ENCODE peak calls at places on chromosomes 4 and X, in five cellular contexts. Z is H9, P is neuronal stem cell, C is H1, Y is trophoblast cell. N is an unnamed sample. For H3K4me1, the result is how much of the 10 kb centered on the place peaks cover.

GRCh38 chr4:1991087-1991486 is 17.7 kb downstream of the NELFA start:
- DNase-seq in Z (no peak), P (no peak), C (no peak), Y (no peak), N (no peak)

GRCh38 chr4:184573701-184574100 is 75.5 kb downstream of the CASP3 start:
- DNase-seq in Z (no peak), P (no peak), C (no peak), Y (no peak), N (no peak)

GRCh38 chr4:186606593-186606992 is 51.2 kb upstream of the MTNR1A start:
- DNase-seq in Z (no peak), P (no peak), C (no peak), Y (peak), N (peak)

GRCh38 chrX:120568047-120568446 is 7.3 kb upstream of the CUL4B start:
- DNase-seq in Z (no peak), P (no peak), C (no peak), Y (peak), N (no peak)

GRCh38 chrX:131388293-131388692 is 99.2 kb upstream of the IGSF1 start:
- DNase-seq in Z (no peak), P (no peak), C (no peak), Y (no peak), N (no peak)

GRCh38 chrX:133786382-133786781 is 199.0 kb downstream of the GPC3 start:
- DNase-seq in Z (no peak), P (no peak), C (no peak), Y (no peak), N (no peak)

GRCh38 chr4:1939664-1940509 is 68.7 kb downstream of the NSD2 start:
- DNase-seq in Z (no peak), P (no peak), C (no peak), Y (no peak), N (peak)

GRCh38 chr4:111639120-111639519 is 506.1 kb upstream of the FAM241A start:
- DNase-seq in Z (no peak), P (no peak), C (no peak), Y (no peak), N (peak)

GRCh38 chr4:6222761-6223292 is 22.5 kb upstream of the JAKMIP1 start:
- DNase-seq in Z (peak), P (peak), C (no peak), Y (no peak), N (peak)

GRCh38 chr4:27350161-27350560 is 489.5 kb downstream of the STIM2 start:
- DNase-seq in Z (no peak), P (no peak), C (no peak), Y (no peak), N (peak)

GRCh38 chr4:6719611-6720179 is 3.7 kb downstream of the BLOC1S4 start:
- DNase-seq in Z (no peak), P (no peak), C (no peak), Y (no peak), N (no peak)

GRCh38 chrX:120380699-120381098 is 18.8 kb downstream of the ATP1B4 start:
- DNase-seq in Z (peak), P (no peak), C (no peak), Y (no peak), N (peak)

GRCh38 chrX:106037835-106038473 is 573 bp downstream of the SERPINA7 start:
- DNase-seq in Z (no peak), P (no peak), C (no peak), Y (no peak), N (no peak)

GRCh38 chr4:11366859-11367258 is 61.8 kb downstream of the HS3ST1 start:
- DNase-seq in Z (no peak), P (no peak), C (no peak), Y (no peak), N (no peak)

GRCh38 chr4:622071-622995 is 3.0 kb upstream of the PDE6B start:
- DNase-seq in Z (no peak), P (no peak), C (no peak), Y (no peak), N (peak)

GRCh38 chr4:22692736-22693135 is at the start of gene GBA3:
- DNase-seq in Z (no peak), P (no peak), C (no peak), Y (no peak), N (no peak)

GRCh38 chrX:136658151-136658550 is 10.2 kb downstream of the CD40LG start:
- DNase-seq in Z (no peak), P (no peak), C (no peak), Y (no peak), N (no peak)

GRCh38 chrX:2502668-2503519 is 2.1 kb upstream of the DHRSX start:
- DNase-seq in Z (no peak), P (no peak), C (no peak), Y (peak), N (peak)

GRCh38 chrX:24203072-24203808 is 53.7 kb downstream of the ZFX start:
- DNase-seq in Z (no peak), P (no peak), C (no peak), Y (no peak), N (no peak)

GRCh38 chr4:30416547-30416946 is 303.6 kb upstream of the PCDH7 start:
- DNase-seq in Z (no peak), P (no peak), C (no peak), Y (no peak), N (no peak)

GRCh38 chr4:80202190-80202711 is 4.9 kb downstream of the PRDM8 start:
- DNase-seq in Z (peak), P (no peak), C (no peak), Y (peak), N (peak)

GRCh38 chr4:19944806-19945205 is 306.9 kb upstream of the SLIT2 start:
- DNase-seq in Z (no peak), P (peak), C (no peak), Y (no peak), N (no peak)

GRCh38 chr4:180641495-180641894 is 1601.7 kb upstream of the TENM3 start:
- DNase-seq in Z (no peak), P (no peak), C (no peak), Y (no peak), N (no peak)

GRCh38 chrX:52424658-52425057 is 55.8 kb downstream of the XAGE2 start:
- DNase-seq in Z (no peak), P (no peak), C (no peak), Y (peak), N (no peak)

GRCh38 chr4:118905546-118905945 is 16.9 kb downstream of the SYNPO2 start:
- DNase-seq in Z (no peak), P (no peak), C (no peak), Y (peak), N (peak)

GRCh38 chrX:8672176-8672575 is 59.8 kb downstream of the ANOS1 start:
- DNase-seq in Z (no peak), P (no peak), C (no peak), Y (no peak), N (no peak)

GRCh38 chrX:65696613-65697012 is 29.2 kb downstream of the MSN start:
- DNase-seq in Z (no peak), P (no peak), C (no peak), Y (no peak), N (no peak)

GRCh38 chr4:168218663-168219062 is 99.9 kb downstream of the DDX60 start:
- DNase-seq in Z (no peak), P (no peak), C (no peak), Y (peak), N (peak)

GRCh38 chr4:86894465-86894864 is 2.2 kb upstream of the C4orf36 start:
- DNase-seq in Z (no peak), P (no peak), C (no peak), Y (no peak), N (no peak)

GRCh38 chrX:44908838-44909237 is 35.9 kb downstream of the KDM6A start:
- DNase-seq in Z (no peak), P (no peak), C (no peak), Y (no peak), N (no peak)

GRCh38 chrX:110402091-110402854 is 43.6 kb downstream of the RTL9 start:
- DNase-seq in Z (peak), P (no peak), C (no peak), Y (peak), N (peak)

GRCh38 chr4:98374643-98375042 is 113.5 kb downstream of the RAP1GDS1 start:
- DNase-seq in Z (no peak), P (no peak), C (no peak), Y (no peak), N (no peak)

GRCh38 chr4:180009316-180009715 is 2233.9 kb upstream of the TENM3 start:
- DNase-seq in Z (no peak), P (no peak), C (no peak), Y (no peak), N (no peak)

GRCh38 chrX:19679787-19680186 is 164.5 kb upstream of the MAP3K15 start:
- DNase-seq in Z (no peak), P (no peak), C (no peak), Y (no peak), N (no peak)

DNA sequence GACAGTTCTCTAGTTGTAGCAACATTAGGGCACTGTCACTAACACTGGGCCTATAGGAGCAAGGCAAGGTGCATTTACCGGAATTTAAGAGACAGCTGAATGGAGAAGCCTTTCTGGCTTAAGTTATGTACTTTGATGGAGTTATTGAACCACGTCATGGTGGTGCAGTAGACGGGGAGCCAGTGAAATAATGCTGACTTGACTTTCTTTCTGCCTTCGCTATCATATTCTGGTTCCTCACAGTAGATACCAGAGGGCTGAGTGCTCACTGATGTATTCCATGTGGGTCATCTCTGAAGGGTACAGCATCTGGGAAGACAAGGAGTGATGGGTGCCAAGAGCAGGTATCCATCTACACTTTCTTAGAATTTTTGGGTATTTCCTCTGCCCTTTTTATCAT is 802.8 kb downstream of the FSTL5 start:
- DNase-seq in Z (no peak), P (no peak), C (no peak), Y (no peak), N (no peak)
- H2BK12ac ChIP-seq in Z (no peak), P (no peak), C (no peak), Y (no peak), N (no peak)

DNA sequence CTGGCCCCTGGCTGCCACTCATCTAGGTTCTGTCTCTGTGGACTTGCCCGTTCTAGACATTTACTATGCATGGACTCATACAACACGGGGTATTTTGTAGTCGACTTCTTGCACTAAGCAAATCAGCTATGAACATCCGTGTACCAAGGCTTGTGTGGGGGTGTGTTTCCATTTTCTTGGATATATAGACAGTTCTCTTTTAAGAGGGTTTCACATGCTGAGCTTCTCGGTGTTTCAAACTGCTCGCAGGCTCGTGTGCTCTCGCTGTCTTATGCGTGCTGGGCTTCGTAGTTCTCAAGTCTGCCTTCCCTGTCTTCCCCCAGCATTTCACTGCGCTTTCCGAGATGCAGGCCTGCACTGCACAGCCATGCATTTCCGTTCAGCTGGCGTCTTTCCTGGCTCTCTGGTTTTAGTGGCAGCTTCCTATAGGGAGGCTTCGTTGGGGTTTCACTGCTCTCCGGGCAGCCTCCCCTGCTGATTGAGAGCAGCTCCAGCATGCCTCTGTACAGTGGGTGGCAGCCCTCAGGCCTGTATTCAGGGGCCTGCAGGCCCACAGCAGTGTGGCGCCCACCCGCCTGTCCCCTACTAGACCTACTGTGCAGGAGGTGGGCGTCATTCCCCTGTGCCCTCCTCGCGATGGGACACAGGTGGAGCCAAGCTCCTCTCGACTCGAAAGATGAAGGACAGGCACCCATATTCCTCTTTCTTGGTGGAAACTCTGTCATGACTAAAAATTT is 27.6 kb downstream of the ZBTB49 start:
- DNase-seq in Z (no peak), P (no peak), C (no peak), Y (no peak), N (no peak)
- H3K4me1 ChIP-seq in Z (under half), P (under half), C (under half), Y (under half), N (under half)

GRCh38 chrX:124557976-124558375 is 211.6 kb downstream of the SH2D1A start:
- DNase-seq in Z (no peak), P (no peak), C (no peak), Y (no peak), N (no peak)

GRCh38 chrX:124555036-124555595 is 208.8 kb downstream of the SH2D1A start:
- DNase-seq in Z (no peak), P (no peak), C (no peak), Y (peak), N (peak)
- H2BK12ac ChIP-seq in Z (no peak), P (no peak), C (no peak), Y (no peak), N (no peak)

DNA sequence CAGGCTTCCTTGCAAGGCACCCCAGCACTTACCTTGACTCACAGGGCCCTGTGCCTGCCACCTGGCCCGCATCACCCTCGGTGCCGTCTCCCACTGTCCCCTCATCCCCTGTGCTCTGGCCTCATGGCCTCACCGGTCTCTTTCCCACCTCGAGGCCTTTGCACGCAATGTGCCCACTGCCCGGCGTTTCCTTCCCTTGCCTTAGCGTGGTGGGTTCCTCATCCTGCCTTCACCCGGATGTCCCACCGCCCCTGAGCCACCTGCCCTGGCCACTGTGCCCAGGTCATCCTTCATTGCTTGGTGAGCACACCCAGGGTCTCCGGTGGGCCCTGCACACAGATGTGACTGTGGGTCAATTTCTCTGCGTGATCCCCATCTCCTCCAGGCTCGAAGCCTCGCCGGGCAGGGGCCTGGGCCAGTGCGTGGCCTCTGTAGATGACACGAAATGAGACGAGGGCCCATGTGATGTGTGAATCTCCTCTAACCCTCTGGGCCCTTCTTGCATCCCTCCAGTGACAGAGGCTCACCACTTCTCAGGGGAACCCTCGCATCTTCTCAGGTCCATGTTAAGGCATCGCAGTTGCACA is 4.6 kb downstream of the HTRA3 start:
- DNase-seq in Z (no peak), P (no peak), C (no peak), Y (no peak), N (no peak)
- H3K4me1 ChIP-seq in Z (under half), P (under half), C (under half), Y (under half), N (under half)

GRCh38 chrX:115332832-115333231 is 43.3 kb downstream of the LUZP4 start:
- DNase-seq in Z (no peak), P (no peak), C (no peak), Y (no peak), N (peak)

GRCh38 chrX:115330498-115331138 is 41.1 kb downstream of the LUZP4 start:
- DNase-seq in Z (peak), P (no peak), C (no peak), Y (peak), N (peak)

GRCh38 chrX:115337735-115338134 is 48.2 kb downstream of the LUZP4 start:
- DNase-seq in Z (no peak), P (no peak), C (no peak), Y (no peak), N (no peak)

DNA sequence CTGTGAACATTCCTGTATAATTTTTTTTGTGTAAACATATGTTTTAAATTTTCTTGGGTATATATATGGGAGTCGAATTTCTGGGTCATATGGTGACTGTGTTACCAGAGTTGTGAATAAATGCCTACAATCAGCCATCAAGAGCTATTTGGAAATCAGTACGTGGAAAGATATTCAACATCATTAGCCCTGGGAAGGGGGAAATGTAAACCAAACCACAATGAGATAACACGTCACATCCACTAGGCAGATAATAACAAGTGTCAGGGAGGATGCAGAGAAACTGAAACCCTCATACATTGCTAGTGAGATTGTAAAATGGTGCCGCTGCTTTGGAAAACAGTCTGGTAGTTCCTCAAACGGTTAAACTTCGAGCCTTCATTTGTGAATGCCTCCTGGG is 43.9 kb downstream of the LUZP4 start:
- DNase-seq in Z (no peak), P (no peak), C (no peak), Y (no peak), N (peak)
- H2BK12ac ChIP-seq in Z (no peak), P (no peak), C (no peak), Y (no peak), N (no peak)

GRCh38 chrX:13689519-13690211 is 737 bp downstream of the RAB9A start:
- DNase-seq in Z (no peak), P (no peak), C (no peak), Y (peak), N (peak)

GRCh38 chrX:13690836-13691235 is 1.9 kb downstream of the RAB9A start:
- DNase-seq in Z (no peak), P (no peak), C (no peak), Y (no peak), N (no peak)

GRCh38 chrX:13688772-13689518 is at the start of gene RAB9A:
- DNase-seq in Z (peak), P (peak), C (peak), Y (peak), N (peak)

GRCh38 chrX:13687203-13687602 is 1.7 kb upstream of the RAB9A start:
- DNase-seq in Z (no peak), P (no peak), C (no peak), Y (no peak), N (no peak)

GRCh38 chrX:13688384-13688771 is 550 bp upstream of the RAB9A start:
- DNase-seq in Z (no peak), P (no peak), C (no peak), Y (no peak), N (no peak)
- H3K4me1 ChIP-seq in Z (under half), P (under half), C (under half), Y (under half), N (under half)